ENCODE peak calls at places on chromosomes 11 and 22, in four cellular contexts. D is RWPE1, O is fibroblast of mammary gland, Z is psoas muscle. R is an unnamed sample.

GRCh38 chr11:117868815-117869642 is 7.4 kb downstream of the FXYD6 start:
- DNase-seq in D (no peak), Z (no peak), O (no peak), R (no peak)

GRCh38 chr11:70573701-70574151 is 175.4 kb downstream of the CTTN start:
- DNase-seq in Z (peak; percentile 38), O (no peak), D (no peak), R (no peak)

GRCh38 chr11:36436589-36436988 is 73.5 kb downstream of the TRAF6 start:
- DNase-seq in O (no peak), Z (no peak), D (no peak), R (no peak)

GRCh38 chr11:68658661-68659060 is 25.7 kb upstream of the GAL start:
- DNase-seq in Z (peak; percentile 72), D (no peak), O (peak; percentile 79), R (no peak)

GRCh38 chr11:87662287-87662686 is 513.0 kb downstream of the RAB38 start:
- DNase-seq in D (no peak), O (no peak), Z (no peak), R (no peak)

GRCh38 chr22:43388420-43388851 is 23.4 kb upstream of the MPPED1 start:
- DNase-seq in Z (peak; percentile 84), D (peak; percentile 63), O (peak; percentile 48), R (peak; percentile 85)

GRCh38 chr11:74091549-74091948 is 79.3 kb downstream of the C2CD3 start:
- DNase-seq in O (no peak), D (no peak), Z (no peak), R (no peak)

GRCh38 chr11:130323452-130324448 is 9.0 kb upstream of the ZBTB44 start:
- DNase-seq in D (no peak), Z (no peak), O (peak; percentile 86), R (no peak)

GRCh38 chr11:119065369-119065768 is 2.2 kb upstream of the VPS11 start:
- DNase-seq in Z (no peak), D (no peak), O (peak; percentile 61), R (peak; percentile 50)

GRCh38 chr22:27112273-27112672 is 454.9 kb downstream of the MIAT start:
- DNase-seq in O (no peak), Z (no peak), D (no peak), R (no peak)

GRCh38 chr11:120515186-120515723 is 3.7 kb downstream of the GRIK4 start:
- DNase-seq in O (no peak), Z (peak; percentile 10), D (no peak), R (no peak)

GRCh38 chr11:128021304-128022006 is 565.9 kb downstream of the ETS1 start:
- DNase-seq in O (no peak), Z (no peak), D (no peak), R (no peak)

GRCh38 chr11:128026596-128026995 is 560.8 kb downstream of the ETS1 start:
- DNase-seq in Z (no peak), D (peak; percentile 89), O (peak; percentile 97), R (no peak)

GRCh38 chr11:128022761-128023160 is 564.6 kb downstream of the ETS1 start:
- DNase-seq in O (no peak), D (no peak), Z (no peak), R (no peak)

GRCh38 chr11:128018692-128019091 is 568.7 kb downstream of the ETS1 start:
- DNase-seq in O (no peak), Z (no peak), D (no peak), R (no peak)

DNA sequence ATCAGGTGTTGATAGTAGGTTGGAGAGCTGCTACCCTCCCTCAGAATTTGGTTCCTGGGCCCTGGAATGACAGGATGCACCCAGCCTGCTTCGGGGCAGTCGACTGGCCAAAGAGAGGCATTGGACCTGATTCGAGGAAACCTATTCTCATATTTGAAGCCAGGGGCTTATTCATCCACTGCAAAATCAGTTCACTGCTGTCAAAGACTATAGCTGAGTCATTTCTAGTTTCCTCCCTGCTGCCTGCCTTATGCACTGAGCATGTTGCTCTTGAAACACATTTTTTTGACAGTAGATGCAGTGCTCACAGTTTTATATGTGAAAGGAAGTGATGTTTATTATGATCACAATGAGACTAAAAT is 565.4 kb downstream of the ETS1 start:
- DNase-seq in D (no peak), O (peak; percentile 68), Z (no peak), R (no peak)
- TF ChIP-seq CTCF in D (no peak), O (no peak), Z (no peak), R (no peak)

DNA sequence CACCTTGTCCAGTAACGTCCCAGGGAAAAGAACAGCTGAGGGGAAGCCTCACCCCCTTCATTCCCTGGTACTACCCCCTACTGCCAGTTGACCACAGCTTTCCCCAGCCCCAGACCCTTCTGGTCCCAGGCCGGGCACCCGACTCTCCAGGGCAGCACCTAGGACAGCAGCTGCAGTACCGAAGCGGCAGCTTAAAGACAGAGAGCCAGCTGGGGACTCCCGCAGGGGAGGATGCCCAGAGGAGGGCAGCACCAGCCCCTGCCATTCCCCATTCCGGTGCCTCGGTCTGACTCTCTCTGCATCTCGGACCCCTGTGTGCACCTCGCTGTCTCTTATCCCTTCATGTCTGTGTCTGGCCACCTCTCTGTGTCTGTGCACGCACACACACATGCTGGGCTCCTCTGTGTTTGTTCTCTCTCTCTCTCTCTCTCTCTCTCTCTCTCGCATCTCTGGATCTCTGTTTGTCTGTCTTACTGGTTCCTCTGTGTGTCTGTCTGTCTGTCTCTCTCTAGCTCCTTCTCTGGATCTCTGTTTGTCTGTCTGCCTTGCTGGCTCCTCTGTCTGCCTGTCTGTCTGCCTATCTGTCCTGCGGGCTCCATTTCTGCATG is 9.4 kb downstream of the IGSF9B start:
- DNase-seq in D (peak; percentile 55), Z (peak; percentile 67), O (peak; percentile 40), R (peak; percentile 62)
- TF ChIP-seq CTCF in D (no peak), Z (peak; percentile 34), O (peak; percentile 34), R (no peak)

GRCh38 chr11:94926271-94926625 is 47.1 kb downstream of the CWC15 start:
- DNase-seq in O (peak; percentile 39), Z (no peak), D (no peak), R (no peak)
- TF ChIP-seq CTCF in O (no peak), Z (no peak), D (no peak), R (no peak)

GRCh38 chr11:1226981-1227550 is 4.2 kb downstream of the MUC5B start:
- DNase-seq in O (no peak), Z (peak; percentile 51), D (no peak), R (no peak)
- TF ChIP-seq CTCF in O (no peak), Z (no peak), D (no peak), R (no peak)

GRCh38 chr22:17009640-17010291 is 1.7 kb upstream of the GAB4 start:
- DNase-seq in Z (no peak), D (no peak), O (no peak), R (no peak)

GRCh38 chr22:17012267-17012666 is 4.2 kb upstream of the GAB4 start:
- DNase-seq in Z (peak; percentile 32), D (no peak), O (no peak), R (no peak)

GRCh38 chr22:17007852-17008731 is at the start of gene GAB4:
- DNase-seq in D (no peak), O (no peak), Z (peak; percentile 42), R (no peak)

GRCh38 chr22:17007257-17007656 is 765 bp downstream of the GAB4 start:
- DNase-seq in O (no peak), D (no peak), Z (peak; percentile 35), R (peak; percentile 10)
- TF ChIP-seq CTCF in O (no peak), D (no peak), Z (no peak), R (no peak)

DNA sequence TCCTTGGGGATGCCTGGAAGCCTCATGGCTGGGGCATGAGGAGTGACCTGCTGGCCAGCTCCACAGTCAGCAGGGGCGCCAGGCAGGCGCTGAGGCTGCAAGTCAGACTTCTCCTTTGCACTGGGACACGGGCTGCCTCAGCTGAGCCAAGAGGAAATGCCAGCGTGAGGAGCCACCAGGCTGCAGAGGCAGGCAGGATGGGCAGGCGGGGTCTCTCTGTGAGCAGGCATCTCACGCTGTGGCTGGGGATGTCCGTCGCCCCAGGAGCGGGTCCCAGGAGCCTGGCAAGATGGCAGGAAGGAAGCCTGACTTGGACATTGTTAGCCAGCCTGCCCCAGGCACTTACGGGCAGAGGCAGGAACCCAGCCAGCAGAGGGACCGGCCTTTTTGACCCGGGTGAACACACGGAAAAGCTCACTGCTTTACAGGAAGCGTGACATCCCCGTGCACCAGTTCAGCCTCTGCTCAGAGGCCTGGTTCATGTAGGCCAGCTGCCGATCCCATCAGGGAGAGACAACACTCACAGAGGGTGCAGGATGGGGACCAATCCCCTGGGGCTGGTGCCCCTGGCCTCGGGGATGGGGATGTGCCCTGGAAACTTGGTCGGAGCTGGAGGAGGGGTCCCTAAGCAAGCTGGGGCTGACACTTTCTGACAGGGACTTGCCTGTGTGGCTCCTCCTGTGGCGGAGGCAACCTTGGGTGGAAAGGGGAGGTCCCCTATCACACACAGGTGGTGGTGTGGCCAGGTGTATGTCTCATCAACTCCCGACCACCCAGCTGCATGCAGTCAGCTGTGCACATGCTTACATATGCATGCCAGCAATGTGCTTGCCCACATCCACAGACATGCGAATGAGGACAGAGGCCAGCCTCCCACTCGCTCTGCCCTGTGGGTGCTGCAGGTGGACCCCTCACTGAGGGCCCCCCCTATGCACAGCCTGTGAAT is 10.0 kb downstream of the GNB1L start:
- DNase-seq in Z (peak; percentile 72), O (no peak), D (no peak), R (no peak)
- TF ChIP-seq CTCF in Z (no peak), O (no peak), D (no peak), R (no peak)

GRCh38 chr22:50072167-50072555 is 13.1 kb downstream of the MLC1 start:
- DNase-seq in O (no peak), Z (no peak), D (no peak), R (no peak)

GRCh38 chr22:50072714-50073538 is 12.3 kb downstream of the MLC1 start:
- DNase-seq in D (no peak), Z (no peak), O (no peak), R (no peak)

GRCh38 chr22:50074551-50075042 is 10.6 kb downstream of the MLC1 start:
- DNase-seq in D (no peak), Z (no peak), O (no peak), R (no peak)

GRCh38 chr22:50071432-50072166 is 13.5 kb upstream of the TTLL8 start:
- DNase-seq in O (no peak), Z (no peak), D (peak; percentile 26), R (no peak)

DNA sequence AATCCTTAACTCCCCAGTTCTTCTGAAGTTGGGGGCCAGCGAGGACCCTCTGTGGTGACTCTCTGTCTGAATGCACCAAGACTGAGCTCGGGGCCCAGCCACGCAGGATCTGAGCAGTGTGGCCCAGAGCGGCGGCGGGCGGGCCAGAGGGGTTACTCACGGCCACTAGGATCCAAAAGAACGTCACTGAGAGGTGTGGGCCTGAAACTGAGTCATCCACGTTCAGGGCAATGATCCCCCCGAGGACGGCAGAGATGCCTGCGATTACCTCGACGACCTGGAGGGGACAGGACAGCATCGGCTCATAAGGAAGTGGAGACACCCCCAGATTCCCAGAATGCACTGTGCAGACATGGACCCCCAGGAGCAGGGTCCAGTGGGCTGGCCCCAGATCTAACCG is 11.2 kb downstream of the MLC1 start:
- DNase-seq in Z (no peak), D (no peak), O (peak; percentile 7), R (no peak)
- TF ChIP-seq CTCF in Z (no peak), D (no peak), O (no peak), R (no peak)

GRCh38 chr11:124670732-124671131 is 2.8 kb downstream of the SIAE start:
- DNase-seq in O (peak; percentile 18), Z (no peak), D (no peak), R (no peak)
- TF ChIP-seq CTCF in O (no peak), Z (no peak), D (no peak), R (no peak)

R was measured in GM10248.